ENCODE peak calls at places on chromosome 20, in eight cellular contexts. One of them, this sample, is unnamed.

GRCh38 chr20:50346372-50347347 is 156.0 kb downstream of the CEBPB start:
- DNase-seq in epithelial cell of esophagus: peak; percentile 73
- DNase-seq in CD8-positive, alpha-beta memory T cell: no peak
- DNase-seq in mesothelial cell of epicardium: no peak
- DNase-seq in Right ventricle myocardium superior: peak; percentile 92
- DNase-seq in HTR-8/SVneo: peak; percentile 85
- DNase-seq in activated naive CD8-positive, alpha-beta T cell treated with anti-CD3 and anti-CD28 coated beads for 36 hours: no peak
- DNase-seq in A549: peak; percentile 55
- DNase-seq in this sample: peak; percentile 90

GRCh38 chr20:51970858-51971257 is 168.5 kb upstream of the SALL4 start:
- DNase-seq in epithelial cell of esophagus: no peak
- DNase-seq in CD8-positive, alpha-beta memory T cell: no peak
- DNase-seq in mesothelial cell of epicardium: no peak
- DNase-seq in Right ventricle myocardium superior: no peak
- DNase-seq in HTR-8/SVneo: no peak
- DNase-seq in activated naive CD8-positive, alpha-beta T cell treated with anti-CD3 and anti-CD28 coated beads for 36 hours: no peak
- DNase-seq in A549: no peak
- DNase-seq in this sample: no peak

GRCh38 chr20:44858959-44859358 is 26.5 kb upstream of the YWHAB start:
- DNase-seq in epithelial cell of esophagus: no peak
- DNase-seq in CD8-positive, alpha-beta memory T cell: no peak
- DNase-seq in mesothelial cell of epicardium: no peak
- DNase-seq in Right ventricle myocardium superior: no peak
- DNase-seq in HTR-8/SVneo: no peak
- DNase-seq in activated naive CD8-positive, alpha-beta T cell treated with anti-CD3 and anti-CD28 coated beads for 36 hours: no peak
- DNase-seq in A549: peak; percentile 46
- DNase-seq in this sample: no peak

GRCh38 chr20:44287272-44288097 is 23.5 kb downstream of the FITM2 start:
- DNase-seq in epithelial cell of esophagus: no peak
- DNase-seq in CD8-positive, alpha-beta memory T cell: no peak
- DNase-seq in mesothelial cell of epicardium: no peak
- DNase-seq in Right ventricle myocardium superior: peak; percentile 57
- DNase-seq in HTR-8/SVneo: no peak
- DNase-seq in activated naive CD8-positive, alpha-beta T cell treated with anti-CD3 and anti-CD28 coated beads for 36 hours: no peak
- DNase-seq in A549: no peak
- DNase-seq in this sample: no peak

GRCh38 chr20:43584448-43585138 is 6.1 kb upstream of the IFT52 start:
- DNase-seq in epithelial cell of esophagus: no peak
- DNase-seq in CD8-positive, alpha-beta memory T cell: no peak
- DNase-seq in mesothelial cell of epicardium: no peak
- DNase-seq in Right ventricle myocardium superior: no peak
- DNase-seq in HTR-8/SVneo: peak; percentile 91
- DNase-seq in activated naive CD8-positive, alpha-beta T cell treated with anti-CD3 and anti-CD28 coated beads for 36 hours: no peak
- DNase-seq in A549: no peak
- DNase-seq in this sample: peak; percentile 54

GRCh38 chr20:36235892-36236785 is at the start of gene AAR2:
- DNase-seq in epithelial cell of esophagus: peak; percentile 82
- DNase-seq in CD8-positive, alpha-beta memory T cell: peak; percentile 55
- DNase-seq in mesothelial cell of epicardium: peak; percentile 74
- DNase-seq in Right ventricle myocardium superior: peak; percentile 85
- DNase-seq in HTR-8/SVneo: peak; percentile 84
- DNase-seq in activated naive CD8-positive, alpha-beta T cell treated with anti-CD3 and anti-CD28 coated beads for 36 hours: peak; percentile 82
- DNase-seq in A549: peak; percentile 85
- DNase-seq in this sample: peak; percentile 93

GRCh38 chr20:56043227-56043626 is 37.9 kb upstream of the CBLN4 start:
- DNase-seq in epithelial cell of esophagus: no peak
- DNase-seq in CD8-positive, alpha-beta memory T cell: no peak
- DNase-seq in mesothelial cell of epicardium: no peak
- DNase-seq in Right ventricle myocardium superior: no peak
- DNase-seq in HTR-8/SVneo: no peak
- DNase-seq in activated naive CD8-positive, alpha-beta T cell treated with anti-CD3 and anti-CD28 coated beads for 36 hours: no peak
- DNase-seq in A549: no peak
- DNase-seq in this sample: no peak

GRCh38 chr20:43662943-43663655 is 3.8 kb upstream of the MYBL2 start:
- DNase-seq in epithelial cell of esophagus: peak; percentile 82
- DNase-seq in CD8-positive, alpha-beta memory T cell: no peak
- DNase-seq in mesothelial cell of epicardium: no peak
- DNase-seq in Right ventricle myocardium superior: no peak
- DNase-seq in HTR-8/SVneo: peak; percentile 74
- DNase-seq in activated naive CD8-positive, alpha-beta T cell treated with anti-CD3 and anti-CD28 coated beads for 36 hours: no peak
- DNase-seq in A549: peak; percentile 16
- DNase-seq in this sample: peak; percentile 53

GRCh38 chr20:32681175-32682084 is 7.7 kb upstream of the C20orf203 start:
- DNase-seq in epithelial cell of esophagus: peak; percentile 88
- DNase-seq in CD8-positive, alpha-beta memory T cell: no peak
- DNase-seq in mesothelial cell of epicardium: peak; percentile 59
- DNase-seq in Right ventricle myocardium superior: peak; percentile 18
- DNase-seq in HTR-8/SVneo: no peak
- DNase-seq in activated naive CD8-positive, alpha-beta T cell treated with anti-CD3 and anti-CD28 coated beads for 36 hours: peak; percentile 20
- DNase-seq in A549: no peak
- DNase-seq in this sample: no peak

GRCh38 chr20:38260378-38261053 is at the start of gene KIAA1755:
- DNase-seq in epithelial cell of esophagus: no peak
- DNase-seq in CD8-positive, alpha-beta memory T cell: no peak
- DNase-seq in mesothelial cell of epicardium: no peak
- DNase-seq in Right ventricle myocardium superior: peak; percentile 71
- DNase-seq in HTR-8/SVneo: no peak
- DNase-seq in activated naive CD8-positive, alpha-beta T cell treated with anti-CD3 and anti-CD28 coated beads for 36 hours: no peak
- DNase-seq in A549: no peak
- DNase-seq in this sample: peak; percentile 61

GRCh38 chr20:16167423-16167822 is 405.8 kb downstream of the KIF16B start:
- DNase-seq in epithelial cell of esophagus: no peak
- DNase-seq in CD8-positive, alpha-beta memory T cell: no peak
- DNase-seq in mesothelial cell of epicardium: no peak
- DNase-seq in Right ventricle myocardium superior: no peak
- DNase-seq in HTR-8/SVneo: no peak
- DNase-seq in activated naive CD8-positive, alpha-beta T cell treated with anti-CD3 and anti-CD28 coated beads for 36 hours: no peak
- DNase-seq in A549: no peak
- DNase-seq in this sample: no peak

GRCh38 chr20:57654363-57654997 is 34.3 kb upstream of the ZBP1 start:
- DNase-seq in epithelial cell of esophagus: peak; percentile 66
- DNase-seq in CD8-positive, alpha-beta memory T cell: peak; percentile 37
- DNase-seq in mesothelial cell of epicardium: peak; percentile 72
- DNase-seq in Right ventricle myocardium superior: peak; percentile 55
- DNase-seq in HTR-8/SVneo: peak; percentile 100
- DNase-seq in activated naive CD8-positive, alpha-beta T cell treated with anti-CD3 and anti-CD28 coated beads for 36 hours: peak; percentile 60
- DNase-seq in A549: peak; percentile 71
- DNase-seq in this sample: peak; percentile 58

GRCh38 chr20:64233725-64234124 is 21.8 kb upstream of the PCMTD2 start:
- DNase-seq in epithelial cell of esophagus: no peak
- DNase-seq in CD8-positive, alpha-beta memory T cell: no peak
- DNase-seq in mesothelial cell of epicardium: no peak
- DNase-seq in Right ventricle myocardium superior: peak; percentile 86
- DNase-seq in HTR-8/SVneo: no peak
- DNase-seq in activated naive CD8-positive, alpha-beta T cell treated with anti-CD3 and anti-CD28 coated beads for 36 hours: no peak
- DNase-seq in A549: no peak
- DNase-seq in this sample: no peak

GRCh38 chr20:7496394-7497111 is 443.7 kb downstream of the HAO1 start:
- DNase-seq in epithelial cell of esophagus: no peak
- DNase-seq in CD8-positive, alpha-beta memory T cell: no peak
- DNase-seq in mesothelial cell of epicardium: no peak
- DNase-seq in Right ventricle myocardium superior: no peak
- DNase-seq in HTR-8/SVneo: no peak
- DNase-seq in activated naive CD8-positive, alpha-beta T cell treated with anti-CD3 and anti-CD28 coated beads for 36 hours: no peak
- DNase-seq in A549: no peak
- DNase-seq in this sample: peak; percentile 20

GRCh38 chr20:22312744-22313346 is 271.5 kb downstream of the FOXA2 start:
- DNase-seq in epithelial cell of esophagus: peak; percentile 68
- DNase-seq in CD8-positive, alpha-beta memory T cell: no peak
- DNase-seq in mesothelial cell of epicardium: peak; percentile 53
- DNase-seq in Right ventricle myocardium superior: no peak
- DNase-seq in HTR-8/SVneo: no peak
- DNase-seq in activated naive CD8-positive, alpha-beta T cell treated with anti-CD3 and anti-CD28 coated beads for 36 hours: no peak
- DNase-seq in A549: peak; percentile 63
- DNase-seq in this sample: peak; percentile 61

GRCh38 chr20:44467289-44467883 is 8.3 kb upstream of the TTPAL start:
- DNase-seq in epithelial cell of esophagus: no peak
- DNase-seq in CD8-positive, alpha-beta memory T cell: no peak
- DNase-seq in mesothelial cell of epicardium: no peak
- DNase-seq in Right ventricle myocardium superior: peak; percentile 64
- DNase-seq in HTR-8/SVneo: no peak
- DNase-seq in activated naive CD8-positive, alpha-beta T cell treated with anti-CD3 and anti-CD28 coated beads for 36 hours: no peak
- DNase-seq in A549: no peak
- DNase-seq in this sample: no peak

GRCh38 chr20:54938707-54939106 is 463.3 kb downstream of the DOK5 start:
- DNase-seq in epithelial cell of esophagus: no peak
- DNase-seq in CD8-positive, alpha-beta memory T cell: no peak
- DNase-seq in mesothelial cell of epicardium: no peak
- DNase-seq in Right ventricle myocardium superior: no peak
- DNase-seq in HTR-8/SVneo: no peak
- DNase-seq in activated naive CD8-positive, alpha-beta T cell treated with anti-CD3 and anti-CD28 coated beads for 36 hours: no peak
- DNase-seq in A549: no peak
- DNase-seq in this sample: no peak

GRCh38 chr20:2742431-2742830 is 49.9 kb downstream of the EBF4 start:
- DNase-seq in epithelial cell of esophagus: no peak
- DNase-seq in CD8-positive, alpha-beta memory T cell: no peak
- DNase-seq in mesothelial cell of epicardium: no peak
- DNase-seq in Right ventricle myocardium superior: no peak
- DNase-seq in HTR-8/SVneo: no peak
- DNase-seq in activated naive CD8-positive, alpha-beta T cell treated with anti-CD3 and anti-CD28 coated beads for 36 hours: no peak
- DNase-seq in A549: no peak
- DNase-seq in this sample: no peak

GRCh38 chr20:49682798-49683197 is 30.9 kb downstream of the B4GALT5 start:
- DNase-seq in epithelial cell of esophagus: no peak
- DNase-seq in CD8-positive, alpha-beta memory T cell: no peak
- DNase-seq in mesothelial cell of epicardium: no peak
- DNase-seq in Right ventricle myocardium superior: no peak
- DNase-seq in HTR-8/SVneo: no peak
- DNase-seq in activated naive CD8-positive, alpha-beta T cell treated with anti-CD3 and anti-CD28 coated beads for 36 hours: no peak
- DNase-seq in A549: no peak
- DNase-seq in this sample: no peak

GRCh38 chr20:54212226-54212625 is 4.3 kb downstream of the PFDN4 start:
- DNase-seq in epithelial cell of esophagus: no peak
- DNase-seq in CD8-positive, alpha-beta memory T cell: no peak
- DNase-seq in mesothelial cell of epicardium: no peak
- DNase-seq in Right ventricle myocardium superior: no peak
- DNase-seq in HTR-8/SVneo: no peak
- DNase-seq in activated naive CD8-positive, alpha-beta T cell treated with anti-CD3 and anti-CD28 coated beads for 36 hours: no peak
- DNase-seq in A549: no peak
- DNase-seq in this sample: peak; percentile 57

GRCh38 chr20:58480455-58481356 is 34.5 kb downstream of the APCDD1L start:
- DNase-seq in epithelial cell of esophagus: no peak
- DNase-seq in CD8-positive, alpha-beta memory T cell: no peak
- DNase-seq in mesothelial cell of epicardium: peak; percentile 21
- DNase-seq in Right ventricle myocardium superior: no peak
- DNase-seq in HTR-8/SVneo: no peak
- DNase-seq in activated naive CD8-positive, alpha-beta T cell treated with anti-CD3 and anti-CD28 coated beads for 36 hours: no peak
- DNase-seq in A549: no peak
- DNase-seq in this sample: no peak

GRCh38 chr20:15077733-15078132 is 740.3 kb upstream of the FLRT3 start:
- DNase-seq in epithelial cell of esophagus: no peak
- DNase-seq in CD8-positive, alpha-beta memory T cell: no peak
- DNase-seq in mesothelial cell of epicardium: no peak
- DNase-seq in Right ventricle myocardium superior: no peak
- DNase-seq in HTR-8/SVneo: no peak
- DNase-seq in activated naive CD8-positive, alpha-beta T cell treated with anti-CD3 and anti-CD28 coated beads for 36 hours: no peak
- DNase-seq in A549: no peak
- DNase-seq in this sample: no peak

GRCh38 chr20:48823960-48824497 is 3.8 kb downstream of the PREX1 start:
- DNase-seq in epithelial cell of esophagus: peak; percentile 84
- DNase-seq in CD8-positive, alpha-beta memory T cell: peak; percentile 24
- DNase-seq in mesothelial cell of epicardium: no peak
- DNase-seq in Right ventricle myocardium superior: no peak
- DNase-seq in HTR-8/SVneo: peak; percentile 88
- DNase-seq in activated naive CD8-positive, alpha-beta T cell treated with anti-CD3 and anti-CD28 coated beads for 36 hours: peak; percentile 74
- DNase-seq in A549: no peak
- DNase-seq in this sample: peak; percentile 91

GRCh38 chr20:51767018-51767866 is 948 bp downstream of the ATP9A start:
- DNase-seq in epithelial cell of esophagus: peak; percentile 86
- DNase-seq in CD8-positive, alpha-beta memory T cell: peak; percentile 17
- DNase-seq in mesothelial cell of epicardium: peak; percentile 80
- DNase-seq in Right ventricle myocardium superior: peak; percentile 82
- DNase-seq in HTR-8/SVneo: peak; percentile 88
- DNase-seq in activated naive CD8-positive, alpha-beta T cell treated with anti-CD3 and anti-CD28 coated beads for 36 hours: peak; percentile 63
- DNase-seq in A549: peak; percentile 87
- DNase-seq in this sample: peak; percentile 61

GRCh38 chr20:35181731-35182130 is 9.9 kb downstream of the PROCR start:
- DNase-seq in epithelial cell of esophagus: no peak
- DNase-seq in CD8-positive, alpha-beta memory T cell: no peak
- DNase-seq in mesothelial cell of epicardium: no peak
- DNase-seq in Right ventricle myocardium superior: no peak
- DNase-seq in HTR-8/SVneo: no peak
- DNase-seq in activated naive CD8-positive, alpha-beta T cell treated with anti-CD3 and anti-CD28 coated beads for 36 hours: no peak
- DNase-seq in A549: no peak
- DNase-seq in this sample: peak; percentile 41

GRCh38 chr20:50142812-50143211 is 10.7 kb downstream of the PEDS1 start:
- DNase-seq in epithelial cell of esophagus: no peak
- DNase-seq in CD8-positive, alpha-beta memory T cell: no peak
- DNase-seq in mesothelial cell of epicardium: no peak
- DNase-seq in Right ventricle myocardium superior: no peak
- DNase-seq in HTR-8/SVneo: no peak
- DNase-seq in activated naive CD8-positive, alpha-beta T cell treated with anti-CD3 and anti-CD28 coated beads for 36 hours: no peak
- DNase-seq in A549: no peak
- DNase-seq in this sample: no peak

GRCh38 chr20:12965880-12966270 is 42.9 kb upstream of the SPTLC3 start:
- DNase-seq in epithelial cell of esophagus: no peak
- DNase-seq in CD8-positive, alpha-beta memory T cell: no peak
- DNase-seq in mesothelial cell of epicardium: no peak
- DNase-seq in Right ventricle myocardium superior: no peak
- DNase-seq in HTR-8/SVneo: no peak
- DNase-seq in activated naive CD8-positive, alpha-beta T cell treated with anti-CD3 and anti-CD28 coated beads for 36 hours: no peak
- DNase-seq in A549: no peak
- DNase-seq in this sample: no peak

GRCh38 chr20:48601798-48602197 is 226.0 kb downstream of the PREX1 start:
- DNase-seq in epithelial cell of esophagus: no peak
- DNase-seq in CD8-positive, alpha-beta memory T cell: no peak
- DNase-seq in mesothelial cell of epicardium: no peak
- DNase-seq in Right ventricle myocardium superior: no peak
- DNase-seq in HTR-8/SVneo: no peak
- DNase-seq in activated naive CD8-positive, alpha-beta T cell treated with anti-CD3 and anti-CD28 coated beads for 36 hours: no peak
- DNase-seq in A549: no peak
- DNase-seq in this sample: no peak

GRCh38 chr20:5535211-5535756 is 214.9 kb upstream of the SHLD1 start:
- DNase-seq in epithelial cell of esophagus: peak; percentile 94
- DNase-seq in CD8-positive, alpha-beta memory T cell: no peak
- DNase-seq in mesothelial cell of epicardium: no peak
- DNase-seq in Right ventricle myocardium superior: no peak
- DNase-seq in HTR-8/SVneo: no peak
- DNase-seq in activated naive CD8-positive, alpha-beta T cell treated with anti-CD3 and anti-CD28 coated beads for 36 hours: no peak
- DNase-seq in A549: peak; percentile 60
- DNase-seq in this sample: peak; percentile 97

GRCh38 chr20:1462834-1463233 is 3.8 kb downstream of the NSFL1C start:
- DNase-seq in epithelial cell of esophagus: no peak
- DNase-seq in CD8-positive, alpha-beta memory T cell: no peak
- DNase-seq in mesothelial cell of epicardium: no peak
- DNase-seq in Right ventricle myocardium superior: no peak
- DNase-seq in HTR-8/SVneo: no peak
- DNase-seq in activated naive CD8-positive, alpha-beta T cell treated with anti-CD3 and anti-CD28 coated beads for 36 hours: no peak
- DNase-seq in A549: no peak
- DNase-seq in this sample: no peak

GRCh38 chr20:34420146-34420545 is 57.1 kb downstream of the ITCH start:
- DNase-seq in epithelial cell of esophagus: no peak
- DNase-seq in CD8-positive, alpha-beta memory T cell: no peak
- DNase-seq in mesothelial cell of epicardium: no peak
- DNase-seq in Right ventricle myocardium superior: no peak
- DNase-seq in HTR-8/SVneo: no peak
- DNase-seq in activated naive CD8-positive, alpha-beta T cell treated with anti-CD3 and anti-CD28 coated beads for 36 hours: no peak
- DNase-seq in A549: no peak
- DNase-seq in this sample: no peak

GRCh38 chr20:57941572-57942381 is 232.0 kb upstream of the PMEPA1 start:
- DNase-seq in epithelial cell of esophagus: peak; percentile 11
- DNase-seq in CD8-positive, alpha-beta memory T cell: no peak
- DNase-seq in mesothelial cell of epicardium: no peak
- DNase-seq in Right ventricle myocardium superior: no peak
- DNase-seq in HTR-8/SVneo: no peak
- DNase-seq in activated naive CD8-positive, alpha-beta T cell treated with anti-CD3 and anti-CD28 coated beads for 36 hours: no peak
- DNase-seq in A549: peak; percentile 31
- DNase-seq in this sample: no peak

GRCh38 chr20:49245921-49246740 is 26.9 kb downstream of the DDX27 start:
- DNase-seq in epithelial cell of esophagus: peak; percentile 62
- DNase-seq in CD8-positive, alpha-beta memory T cell: no peak
- DNase-seq in mesothelial cell of epicardium: no peak
- DNase-seq in Right ventricle myocardium superior: peak; percentile 49
- DNase-seq in HTR-8/SVneo: peak; percentile 92
- DNase-seq in activated naive CD8-positive, alpha-beta T cell treated with anti-CD3 and anti-CD28 coated beads for 36 hours: no peak
- DNase-seq in A549: peak; percentile 53
- DNase-seq in this sample: peak; percentile 77

GRCh38 chr20:37411408-37412306 is 65.7 kb downstream of the SRC start:
- DNase-seq in epithelial cell of esophagus: no peak
- DNase-seq in CD8-positive, alpha-beta memory T cell: no peak
- DNase-seq in mesothelial cell of epicardium: no peak
- DNase-seq in Right ventricle myocardium superior: no peak
- DNase-seq in HTR-8/SVneo: no peak
- DNase-seq in activated naive CD8-positive, alpha-beta T cell treated with anti-CD3 and anti-CD28 coated beads for 36 hours: peak; percentile 14
- DNase-seq in A549: no peak
- DNase-seq in this sample: peak; percentile 36